ENCODE peak calls at places on chromosomes 6 and 20, in five cellular contexts. One of them, this sample, is unnamed.

GRCh38 chr6:131293472-131293911 is 158.2 kb downstream of the AKAP7 start:
- DNase-seq in activated T-cell treated with anti-CD3 and anti-CD28 coated beads, Interleukin-2, amount 50 U/mL, for 4 hours: no peak
- DNase-seq in lower lobe of right lung: no peak
- DNase-seq in psoas muscle: no peak
- DNase-seq in caudate nucleus: no peak
- DNase-seq in this sample: no peak

GRCh38 chr6:118804091-118804490 is 89.9 kb upstream of the ASF1A start:
- DNase-seq in activated T-cell treated with anti-CD3 and anti-CD28 coated beads, Interleukin-2, amount 50 U/mL, for 4 hours: no peak
- DNase-seq in lower lobe of right lung: no peak
- DNase-seq in psoas muscle: no peak
- DNase-seq in caudate nucleus: no peak
- DNase-seq in this sample: no peak

GRCh38 chr6:6942826-6943225 is 164.9 kb upstream of the RREB1 start:
- DNase-seq in activated T-cell treated with anti-CD3 and anti-CD28 coated beads, Interleukin-2, amount 50 U/mL, for 4 hours: no peak
- DNase-seq in lower lobe of right lung: peak
- DNase-seq in psoas muscle: peak
- DNase-seq in caudate nucleus: no peak
- DNase-seq in this sample: no peak

GRCh38 chr6:46289865-46290264 is 119.1 kb upstream of the ENPP5 start:
- DNase-seq in activated T-cell treated with anti-CD3 and anti-CD28 coated beads, Interleukin-2, amount 50 U/mL, for 4 hours: no peak
- DNase-seq in lower lobe of right lung: no peak
- DNase-seq in psoas muscle: no peak
- DNase-seq in caudate nucleus: no peak
- DNase-seq in this sample: no peak

GRCh38 chr20:10581823-10582222 is 92.0 kb downstream of the JAG1 start:
- DNase-seq in activated T-cell treated with anti-CD3 and anti-CD28 coated beads, Interleukin-2, amount 50 U/mL, for 4 hours: no peak
- DNase-seq in lower lobe of right lung: no peak
- DNase-seq in psoas muscle: no peak
- DNase-seq in caudate nucleus: no peak
- DNase-seq in this sample: no peak

GRCh38 chr20:57682184-57683038 is 27.4 kb downstream of the PMEPA1 start:
- DNase-seq in activated T-cell treated with anti-CD3 and anti-CD28 coated beads, Interleukin-2, amount 50 U/mL, for 4 hours: no peak
- DNase-seq in lower lobe of right lung: no peak
- DNase-seq in psoas muscle: no peak
- DNase-seq in caudate nucleus: no peak
- DNase-seq in this sample: no peak

GRCh38 chr20:7650481-7650880 is 289.8 kb downstream of the HAO1 start:
- DNase-seq in activated T-cell treated with anti-CD3 and anti-CD28 coated beads, Interleukin-2, amount 50 U/mL, for 4 hours: no peak
- DNase-seq in lower lobe of right lung: no peak
- DNase-seq in psoas muscle: no peak
- DNase-seq in caudate nucleus: no peak
- DNase-seq in this sample: no peak

GRCh38 chr6:151391021-151391470 is 313 bp downstream of the ZBTB2 start:
- DNase-seq in activated T-cell treated with anti-CD3 and anti-CD28 coated beads, Interleukin-2, amount 50 U/mL, for 4 hours: peak
- DNase-seq in lower lobe of right lung: peak
- DNase-seq in psoas muscle: peak
- DNase-seq in caudate nucleus: peak
- DNase-seq in this sample: no peak

GRCh38 chr6:38195113-38195635 is 375.6 kb downstream of the ZFAND3 start:
- DNase-seq in activated T-cell treated with anti-CD3 and anti-CD28 coated beads, Interleukin-2, amount 50 U/mL, for 4 hours: no peak
- DNase-seq in lower lobe of right lung: no peak
- DNase-seq in psoas muscle: no peak
- DNase-seq in caudate nucleus: no peak
- DNase-seq in this sample: no peak

GRCh38 chr6:170253226-170253909 is 37.5 kb downstream of the DLL1 start:
- DNase-seq in activated T-cell treated with anti-CD3 and anti-CD28 coated beads, Interleukin-2, amount 50 U/mL, for 4 hours: no peak
- DNase-seq in lower lobe of right lung: no peak
- DNase-seq in psoas muscle: no peak
- DNase-seq in caudate nucleus: no peak
- DNase-seq in this sample: peak

GRCh38 chr20:48339147-48339985 is 488.4 kb downstream of the PREX1 start:
- DNase-seq in activated T-cell treated with anti-CD3 and anti-CD28 coated beads, Interleukin-2, amount 50 U/mL, for 4 hours: no peak
- DNase-seq in lower lobe of right lung: no peak
- DNase-seq in psoas muscle: no peak
- DNase-seq in caudate nucleus: no peak
- DNase-seq in this sample: no peak

GRCh38 chr6:46170357-46171289 is at the start of gene ENPP5:
- DNase-seq in activated T-cell treated with anti-CD3 and anti-CD28 coated beads, Interleukin-2, amount 50 U/mL, for 4 hours: peak
- DNase-seq in lower lobe of right lung: peak
- DNase-seq in psoas muscle: peak
- DNase-seq in caudate nucleus: peak
- DNase-seq in this sample: peak

GRCh38 chr6:109330263-109330662 is 52.0 kb downstream of the CD164 start:
- DNase-seq in activated T-cell treated with anti-CD3 and anti-CD28 coated beads, Interleukin-2, amount 50 U/mL, for 4 hours: no peak
- DNase-seq in lower lobe of right lung: no peak
- DNase-seq in psoas muscle: no peak
- DNase-seq in caudate nucleus: no peak
- DNase-seq in this sample: no peak

GRCh38 chr6:38477680-38478260 is 162.0 kb downstream of the BTBD9 start:
- DNase-seq in activated T-cell treated with anti-CD3 and anti-CD28 coated beads, Interleukin-2, amount 50 U/mL, for 4 hours: no peak
- DNase-seq in lower lobe of right lung: no peak
- DNase-seq in psoas muscle: no peak
- DNase-seq in caudate nucleus: no peak
- DNase-seq in this sample: no peak

GRCh38 chr20:62209850-62210495 is 10.1 kb downstream of the HRH3 start:
- DNase-seq in activated T-cell treated with anti-CD3 and anti-CD28 coated beads, Interleukin-2, amount 50 U/mL, for 4 hours: no peak
- DNase-seq in lower lobe of right lung: peak
- DNase-seq in psoas muscle: no peak
- DNase-seq in caudate nucleus: no peak
- DNase-seq in this sample: no peak

GRCh38 chr6:48765352-48765961 is 654.5 kb upstream of the PTCHD4 start:
- DNase-seq in activated T-cell treated with anti-CD3 and anti-CD28 coated beads, Interleukin-2, amount 50 U/mL, for 4 hours: no peak
- DNase-seq in lower lobe of right lung: no peak
- DNase-seq in psoas muscle: no peak
- DNase-seq in caudate nucleus: peak
- DNase-seq in this sample: no peak

GRCh38 chr6:133799043-133799442 is 89.9 kb upstream of the TCF21 start:
- DNase-seq in activated T-cell treated with anti-CD3 and anti-CD28 coated beads, Interleukin-2, amount 50 U/mL, for 4 hours: no peak
- DNase-seq in lower lobe of right lung: no peak
- DNase-seq in psoas muscle: no peak
- DNase-seq in caudate nucleus: no peak
- DNase-seq in this sample: no peak

GRCh38 chr20:14481863-14482262 is 144.5 kb upstream of the FLRT3 start:
- DNase-seq in activated T-cell treated with anti-CD3 and anti-CD28 coated beads, Interleukin-2, amount 50 U/mL, for 4 hours: no peak
- DNase-seq in lower lobe of right lung: no peak
- DNase-seq in psoas muscle: no peak
- DNase-seq in caudate nucleus: no peak
- DNase-seq in this sample: no peak

GRCh38 chr20:47282864-47283263 is 73.6 kb downstream of the ZMYND8 start:
- DNase-seq in activated T-cell treated with anti-CD3 and anti-CD28 coated beads, Interleukin-2, amount 50 U/mL, for 4 hours: no peak
- DNase-seq in lower lobe of right lung: no peak
- DNase-seq in psoas muscle: no peak
- DNase-seq in caudate nucleus: no peak
- DNase-seq in this sample: no peak

GRCh38 chr6:87391334-87391733 is 16.4 kb upstream of the CFAP206 start:
- DNase-seq in activated T-cell treated with anti-CD3 and anti-CD28 coated beads, Interleukin-2, amount 50 U/mL, for 4 hours: no peak
- DNase-seq in lower lobe of right lung: no peak
- DNase-seq in psoas muscle: no peak
- DNase-seq in caudate nucleus: no peak
- DNase-seq in this sample: no peak

GRCh38 chr6:41200901-41201783 is at the start of gene TREML2:
- DNase-seq in activated T-cell treated with anti-CD3 and anti-CD28 coated beads, Interleukin-2, amount 50 U/mL, for 4 hours: no peak
- DNase-seq in lower lobe of right lung: peak
- DNase-seq in psoas muscle: no peak
- DNase-seq in caudate nucleus: no peak
- DNase-seq in this sample: no peak

GRCh38 chr6:15346315-15346714 is 100.4 kb downstream of the JARID2 start:
- DNase-seq in activated T-cell treated with anti-CD3 and anti-CD28 coated beads, Interleukin-2, amount 50 U/mL, for 4 hours: no peak
- DNase-seq in lower lobe of right lung: no peak
- DNase-seq in psoas muscle: no peak
- DNase-seq in caudate nucleus: no peak
- DNase-seq in this sample: no peak